ENCODE peak calls at places on chromosomes 4 and X, in seven cellular contexts. B, P, E, Z, A, L and X are unnamed samples.

GRCh38 chr4:118282692-118283091 is 70.1 kb downstream of the PRSS12 start:
- DNase-seq in B (peak; percentile 33), P (peak; percentile 11), E (no peak), Z (no peak), A (peak; percentile 21), L (no peak), X (no peak)

GRCh38 chr4:139242511-139243051 is 37.4 kb downstream of the MGARP start:
- DNase-seq in B (no peak), P (no peak), E (no peak), Z (no peak), A (no peak), L (no peak), X (no peak)

GRCh38 chr4:77776182-77777134 is 42.7 kb downstream of the CNOT6L start:
- DNase-seq in B (no peak), P (no peak), E (peak; percentile 4), Z (no peak), A (no peak), L (no peak), X (no peak)

GRCh38 chr4:6869944-6870343 is 39.7 kb upstream of the TBC1D14 start:
- DNase-seq in B (no peak), P (no peak), E (no peak), Z (no peak), A (no peak), L (no peak), X (no peak)

GRCh38 chr4:40515398-40516293 is 114.0 kb downstream of the RBM47 start:
- DNase-seq in B (no peak), P (no peak), E (no peak), Z (no peak), A (no peak), L (no peak), X (no peak)

GRCh38 chrX:154359362-154360154 is 14.9 kb downstream of the FLNA start:
- DNase-seq in B (no peak), P (no peak), E (no peak), Z (no peak), A (no peak), L (no peak), X (no peak)

GRCh38 chr4:136124251-136124745 is 1408.0 kb downstream of the PCDH18 start:
- DNase-seq in B (no peak), P (no peak), E (no peak), Z (no peak), A (no peak), L (no peak), X (no peak)

GRCh38 chrX:155923200-155923599 is 42.1 kb downstream of the VAMP7 start:
- DNase-seq in B (no peak), P (no peak), E (no peak), Z (no peak), A (no peak), L (no peak), X (no peak)

GRCh38 chr4:68310651-68311247 is 39.1 kb downstream of the YTHDC1 start:
- DNase-seq in B (no peak), P (no peak), E (no peak), Z (no peak), A (no peak), L (no peak), X (no peak)

GRCh38 chr4:128241425-128241913 is 46.1 kb downstream of the PGRMC2 start:
- DNase-seq in B (no peak), P (peak; percentile 44), E (no peak), Z (no peak), A (no peak), L (no peak), X (no peak)

GRCh38 chr4:172654482-172654881 is 514.1 kb upstream of the GALNT7 start:
- DNase-seq in B (no peak), P (no peak), E (peak; percentile 24), Z (no peak), A (no peak), L (no peak), X (no peak)

GRCh38 chr4:71765349-71765748 is 18.5 kb downstream of the GC start:
- DNase-seq in B (no peak), P (no peak), E (no peak), Z (no peak), A (no peak), L (no peak), X (no peak)

GRCh38 chr4:159232465-159233106 is 129.7 kb downstream of the RAPGEF2 start:
- DNase-seq in B (no peak), P (no peak), E (no peak), Z (no peak), A (no peak), L (no peak), X (no peak)

GRCh38 chr4:11424000-11424399 is 4.7 kb downstream of the HS3ST1 start:
- DNase-seq in B (no peak), P (peak; percentile 58), E (peak; percentile 44), Z (no peak), A (no peak), L (no peak), X (no peak)